ENCODE peak calls at places on chromosomes 12 and 14, in eight cellular contexts. One of them, this sample, is unnamed.

GRCh38 chr12:66733839-66734238 is 55.0 kb upstream of the GRIP1 start:
- DNase-seq in pancreas: no peak
- DNase-seq in gastrocnemius medialis: no peak
- DNase-seq in transverse colon: no peak
- DNase-seq in IMR-90: no peak
- DNase-seq in GM12865: no peak
- DNase-seq in foreskin fibroblast: no peak
- DNase-seq in CD4-positive, alpha-beta T cell: no peak
- DNase-seq in this sample: no peak

GRCh38 chr14:74660863-74661262 is 48.8 kb upstream of the LTBP2 start:
- DNase-seq in pancreas: no peak
- DNase-seq in gastrocnemius medialis: no peak
- DNase-seq in transverse colon: no peak
- DNase-seq in IMR-90: no peak
- DNase-seq in GM12865: no peak
- DNase-seq in foreskin fibroblast: no peak
- DNase-seq in CD4-positive, alpha-beta T cell: no peak
- DNase-seq in this sample: no peak

GRCh38 chr12:65965358-65965757 is 141.1 kb downstream of the HMGA2 start:
- DNase-seq in pancreas: no peak
- DNase-seq in gastrocnemius medialis: no peak
- DNase-seq in transverse colon: no peak
- DNase-seq in IMR-90: peak
- DNase-seq in GM12865: no peak
- DNase-seq in foreskin fibroblast: peak
- DNase-seq in CD4-positive, alpha-beta T cell: no peak
- DNase-seq in this sample: peak

GRCh38 chr14:106657460-106657859 is 1131.1 kb downstream of the TMEM121 start:
- DNase-seq in pancreas: peak
- DNase-seq in gastrocnemius medialis: no peak
- DNase-seq in transverse colon: peak
- DNase-seq in IMR-90: no peak
- DNase-seq in GM12865: peak
- DNase-seq in foreskin fibroblast: no peak
- DNase-seq in CD4-positive, alpha-beta T cell: peak
- DNase-seq in this sample: no peak

GRCh38 chr12:23899434-23899833 is 50.0 kb downstream of the SOX5 start:
- DNase-seq in pancreas: no peak
- DNase-seq in gastrocnemius medialis: no peak
- DNase-seq in transverse colon: no peak
- DNase-seq in IMR-90: no peak
- DNase-seq in GM12865: no peak
- DNase-seq in foreskin fibroblast: no peak
- DNase-seq in CD4-positive, alpha-beta T cell: no peak
- DNase-seq in this sample: no peak

GRCh38 chr14:35594616-35595015 is 60.7 kb downstream of the INSM2 start:
- DNase-seq in pancreas: no peak
- DNase-seq in gastrocnemius medialis: no peak
- DNase-seq in transverse colon: no peak
- DNase-seq in IMR-90: peak
- DNase-seq in GM12865: no peak
- DNase-seq in foreskin fibroblast: no peak
- DNase-seq in CD4-positive, alpha-beta T cell: no peak
- DNase-seq in this sample: no peak

GRCh38 chr12:76274699-76275098 is 73.5 kb downstream of the BBS10 start:
- DNase-seq in pancreas: no peak
- DNase-seq in gastrocnemius medialis: no peak
- DNase-seq in transverse colon: no peak
- DNase-seq in IMR-90: peak
- DNase-seq in GM12865: no peak
- DNase-seq in foreskin fibroblast: peak
- DNase-seq in CD4-positive, alpha-beta T cell: no peak
- DNase-seq in this sample: no peak

GRCh38 chr12:67929373-67929772 is 59.9 kb upstream of the IFNG-AS1 start:
- DNase-seq in pancreas: no peak
- DNase-seq in gastrocnemius medialis: no peak
- DNase-seq in transverse colon: no peak
- DNase-seq in IMR-90: no peak
- DNase-seq in GM12865: no peak
- DNase-seq in foreskin fibroblast: no peak
- DNase-seq in CD4-positive, alpha-beta T cell: no peak
- DNase-seq in this sample: no peak

GRCh38 chr14:43872222-43872621 is 634.9 kb downstream of the FSCB start:
- DNase-seq in pancreas: no peak
- DNase-seq in gastrocnemius medialis: no peak
- DNase-seq in transverse colon: no peak
- DNase-seq in IMR-90: no peak
- DNase-seq in GM12865: no peak
- DNase-seq in foreskin fibroblast: no peak
- DNase-seq in CD4-positive, alpha-beta T cell: no peak
- DNase-seq in this sample: no peak

GRCh38 chr14:93510030-93510429 is 79.3 kb downstream of the UNC79 start:
- DNase-seq in pancreas: no peak
- DNase-seq in gastrocnemius medialis: no peak
- DNase-seq in transverse colon: no peak
- DNase-seq in IMR-90: no peak
- DNase-seq in GM12865: no peak
- DNase-seq in foreskin fibroblast: no peak
- DNase-seq in CD4-positive, alpha-beta T cell: no peak
- DNase-seq in this sample: no peak

GRCh38 chr12:14710632-14711324 is 14.4 kb upstream of the GUCY2C start:
- DNase-seq in pancreas: no peak
- DNase-seq in gastrocnemius medialis: no peak
- DNase-seq in transverse colon: no peak
- DNase-seq in IMR-90: no peak
- DNase-seq in GM12865: no peak
- DNase-seq in foreskin fibroblast: no peak
- DNase-seq in CD4-positive, alpha-beta T cell: no peak
- DNase-seq in this sample: no peak

GRCh38 chr14:85124896-85125295 is 405.0 kb upstream of the FLRT2 start:
- DNase-seq in pancreas: no peak
- DNase-seq in gastrocnemius medialis: no peak
- DNase-seq in transverse colon: no peak
- DNase-seq in IMR-90: no peak
- DNase-seq in GM12865: no peak
- DNase-seq in foreskin fibroblast: no peak
- DNase-seq in CD4-positive, alpha-beta T cell: no peak
- DNase-seq in this sample: no peak

GRCh38 chr12:617304-617915 is 45.8 kb downstream of the NINJ2 start:
- DNase-seq in pancreas: no peak
- DNase-seq in gastrocnemius medialis: peak
- DNase-seq in transverse colon: peak
- DNase-seq in IMR-90: peak
- DNase-seq in GM12865: no peak
- DNase-seq in foreskin fibroblast: peak
- DNase-seq in CD4-positive, alpha-beta T cell: no peak
- DNase-seq in this sample: no peak

GRCh38 chr12:113891737-113892520 is 74.2 kb downstream of the RBM19 start:
- DNase-seq in pancreas: no peak
- DNase-seq in gastrocnemius medialis: no peak
- DNase-seq in transverse colon: no peak
- DNase-seq in IMR-90: no peak
- DNase-seq in GM12865: no peak
- DNase-seq in foreskin fibroblast: no peak
- DNase-seq in CD4-positive, alpha-beta T cell: no peak
- DNase-seq in this sample: no peak

GRCh38 chr12:26058308-26058707 is 66.5 kb downstream of the BHLHE41 start:
- DNase-seq in pancreas: no peak
- DNase-seq in gastrocnemius medialis: no peak
- DNase-seq in transverse colon: no peak
- DNase-seq in IMR-90: no peak
- DNase-seq in GM12865: peak
- DNase-seq in foreskin fibroblast: no peak
- DNase-seq in CD4-positive, alpha-beta T cell: no peak
- DNase-seq in this sample: no peak

GRCh38 chr12:42652048-42652447 is 62.5 kb upstream of the PRICKLE1 start:
- DNase-seq in pancreas: no peak
- DNase-seq in gastrocnemius medialis: no peak
- DNase-seq in transverse colon: no peak
- DNase-seq in IMR-90: no peak
- DNase-seq in GM12865: no peak
- DNase-seq in foreskin fibroblast: no peak
- DNase-seq in CD4-positive, alpha-beta T cell: no peak
- DNase-seq in this sample: no peak

GRCh38 chr12:65459545-65459944 is 181.1 kb downstream of the MSRB3 start:
- DNase-seq in pancreas: no peak
- DNase-seq in gastrocnemius medialis: no peak
- DNase-seq in transverse colon: no peak
- DNase-seq in IMR-90: peak
- DNase-seq in GM12865: no peak
- DNase-seq in foreskin fibroblast: no peak
- DNase-seq in CD4-positive, alpha-beta T cell: no peak
- DNase-seq in this sample: no peak

GRCh38 chr12:2652011-2652400 is 142.8 kb upstream of the FKBP4 start:
- DNase-seq in pancreas: no peak
- DNase-seq in gastrocnemius medialis: no peak
- DNase-seq in transverse colon: peak
- DNase-seq in IMR-90: no peak
- DNase-seq in GM12865: no peak
- DNase-seq in foreskin fibroblast: no peak
- DNase-seq in CD4-positive, alpha-beta T cell: no peak
- DNase-seq in this sample: no peak

GRCh38 chr12:2652401-2653081 is 142.2 kb upstream of the FKBP4 start:
- DNase-seq in pancreas: no peak
- DNase-seq in gastrocnemius medialis: no peak
- DNase-seq in transverse colon: peak
- DNase-seq in IMR-90: no peak
- DNase-seq in GM12865: no peak
- DNase-seq in foreskin fibroblast: no peak
- DNase-seq in CD4-positive, alpha-beta T cell: no peak
- DNase-seq in this sample: no peak

GRCh38 chr12:2654741-2655140 is 140.0 kb upstream of the FKBP4 start:
- DNase-seq in pancreas: no peak
- DNase-seq in gastrocnemius medialis: no peak
- DNase-seq in transverse colon: no peak
- DNase-seq in IMR-90: no peak
- DNase-seq in GM12865: no peak
- DNase-seq in foreskin fibroblast: no peak
- DNase-seq in CD4-positive, alpha-beta T cell: no peak
- DNase-seq in this sample: no peak

GRCh38 chr12:2654311-2654710 is 140.5 kb upstream of the FKBP4 start:
- DNase-seq in pancreas: no peak
- DNase-seq in gastrocnemius medialis: no peak
- DNase-seq in transverse colon: no peak
- DNase-seq in IMR-90: no peak
- DNase-seq in GM12865: no peak
- DNase-seq in foreskin fibroblast: no peak
- DNase-seq in CD4-positive, alpha-beta T cell: no peak
- DNase-seq in this sample: no peak

GRCh38 chr12:2653461-2653965 is 141.3 kb upstream of the FKBP4 start:
- DNase-seq in pancreas: no peak
- DNase-seq in gastrocnemius medialis: no peak
- DNase-seq in transverse colon: peak
- DNase-seq in IMR-90: no peak
- DNase-seq in GM12865: no peak
- DNase-seq in foreskin fibroblast: no peak
- DNase-seq in CD4-positive, alpha-beta T cell: no peak
- DNase-seq in this sample: no peak
- TF ChIP-seq CTCF in pancreas: no peak
- TF ChIP-seq CTCF in gastrocnemius medialis: no peak
- TF ChIP-seq CTCF in transverse colon: no peak
- TF ChIP-seq CTCF in IMR-90: no peak
- TF ChIP-seq CTCF in GM12865: no peak
- TF ChIP-seq CTCF in foreskin fibroblast: no peak
- TF ChIP-seq CTCF in CD4-positive, alpha-beta T cell: no peak
- TF ChIP-seq CTCF in this sample: no peak

GRCh38 chr12:3828888-3829287 is 44.3 kb downstream of the PARP11 start:
- DNase-seq in pancreas: no peak
- DNase-seq in gastrocnemius medialis: no peak
- DNase-seq in transverse colon: no peak
- DNase-seq in IMR-90: no peak
- DNase-seq in GM12865: no peak
- DNase-seq in foreskin fibroblast: no peak
- DNase-seq in CD4-positive, alpha-beta T cell: no peak
- DNase-seq in this sample: no peak

GRCh38 chr12:3834774-3835173 is 38.4 kb downstream of the PARP11 start:
- DNase-seq in pancreas: no peak
- DNase-seq in gastrocnemius medialis: no peak
- DNase-seq in transverse colon: no peak
- DNase-seq in IMR-90: no peak
- DNase-seq in GM12865: no peak
- DNase-seq in foreskin fibroblast: no peak
- DNase-seq in CD4-positive, alpha-beta T cell: no peak
- DNase-seq in this sample: no peak

GRCh38 chr12:3835914-3836313 is 37.3 kb downstream of the PARP11 start:
- DNase-seq in pancreas: no peak
- DNase-seq in gastrocnemius medialis: no peak
- DNase-seq in transverse colon: no peak
- DNase-seq in IMR-90: no peak
- DNase-seq in GM12865: no peak
- DNase-seq in foreskin fibroblast: no peak
- DNase-seq in CD4-positive, alpha-beta T cell: no peak
- DNase-seq in this sample: no peak

GRCh38 chr12:3833670-3834310 is 39.4 kb downstream of the PARP11 start:
- DNase-seq in pancreas: no peak
- DNase-seq in gastrocnemius medialis: no peak
- DNase-seq in transverse colon: no peak
- DNase-seq in IMR-90: no peak
- DNase-seq in GM12865: no peak
- DNase-seq in foreskin fibroblast: no peak
- DNase-seq in CD4-positive, alpha-beta T cell: no peak
- DNase-seq in this sample: no peak

GRCh38 chr12:3832738-3833137 is 40.5 kb downstream of the PARP11 start:
- DNase-seq in pancreas: no peak
- DNase-seq in gastrocnemius medialis: no peak
- DNase-seq in transverse colon: no peak
- DNase-seq in IMR-90: peak
- DNase-seq in GM12865: no peak
- DNase-seq in foreskin fibroblast: peak
- DNase-seq in CD4-positive, alpha-beta T cell: no peak
- DNase-seq in this sample: no peak
- TF ChIP-seq CTCF in pancreas: no peak
- TF ChIP-seq CTCF in gastrocnemius medialis: no peak
- TF ChIP-seq CTCF in transverse colon: no peak
- TF ChIP-seq CTCF in IMR-90: no peak
- TF ChIP-seq CTCF in GM12865: no peak
- TF ChIP-seq CTCF in foreskin fibroblast: no peak
- TF ChIP-seq CTCF in CD4-positive, alpha-beta T cell: no peak
- TF ChIP-seq CTCF in this sample: no peak

GRCh38 chr12:120199025-120199424 is 1.9 kb downstream of the RPLP0 start:
- DNase-seq in pancreas: no peak
- DNase-seq in gastrocnemius medialis: no peak
- DNase-seq in transverse colon: no peak
- DNase-seq in IMR-90: no peak
- DNase-seq in GM12865: no peak
- DNase-seq in foreskin fibroblast: no peak
- DNase-seq in CD4-positive, alpha-beta T cell: no peak
- DNase-seq in this sample: no peak
- TF ChIP-seq CTCF in pancreas: no peak
- TF ChIP-seq CTCF in gastrocnemius medialis: no peak
- TF ChIP-seq CTCF in transverse colon: no peak
- TF ChIP-seq CTCF in IMR-90: no peak
- TF ChIP-seq CTCF in GM12865: no peak
- TF ChIP-seq CTCF in foreskin fibroblast: no peak
- TF ChIP-seq CTCF in CD4-positive, alpha-beta T cell: no peak
- TF ChIP-seq CTCF in this sample: no peak

DNA sequence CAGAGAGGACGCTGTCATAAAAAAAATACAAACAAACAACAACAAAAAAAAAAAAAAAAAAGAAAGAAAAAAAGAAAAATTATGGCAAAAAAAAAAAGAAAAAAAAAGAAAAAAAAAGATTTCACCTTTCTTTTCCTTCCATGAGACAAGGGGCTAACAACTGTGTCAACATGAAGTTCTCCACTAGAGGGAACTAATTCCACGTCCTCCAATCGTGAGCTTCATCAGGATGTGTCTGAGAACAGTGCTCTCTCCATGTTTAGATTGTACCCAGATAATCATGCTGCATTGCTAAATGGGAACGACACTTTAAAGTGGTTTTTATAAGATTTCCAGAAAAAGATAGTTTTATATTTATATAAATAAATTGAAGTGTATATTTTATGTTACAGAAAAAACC is 96.2 kb upstream of the PTPRB start:
- DNase-seq in pancreas: no peak
- DNase-seq in gastrocnemius medialis: no peak
- DNase-seq in transverse colon: no peak
- DNase-seq in IMR-90: peak
- DNase-seq in GM12865: peak
- DNase-seq in foreskin fibroblast: peak
- DNase-seq in CD4-positive, alpha-beta T cell: no peak
- DNase-seq in this sample: peak
- TF ChIP-seq CTCF in pancreas: peak
- TF ChIP-seq CTCF in gastrocnemius medialis: peak
- TF ChIP-seq CTCF in transverse colon: peak
- TF ChIP-seq CTCF in IMR-90: peak
- TF ChIP-seq CTCF in GM12865: peak
- TF ChIP-seq CTCF in foreskin fibroblast: peak
- TF ChIP-seq CTCF in CD4-positive, alpha-beta T cell: peak
- TF ChIP-seq CTCF in this sample: peak